ENCODE peak calls at places on chromosome 11, in four cellular contexts. S, N, Y and Q are unnamed samples.

GRCh38 chr11:106172389-106172991 is 95.0 kb downstream of the AASDHPPT start:
- DNase-seq in S (no peak), N (no peak), Y (no peak), Q (no peak)

GRCh38 chr11:68525930-68526329 is 65.4 kb downstream of the PPP6R3 start:
- DNase-seq in S (no peak), N (no peak), Y (peak), Q (no peak)

GRCh38 chr11:131534031-131534430 is 163.6 kb downstream of the NTM start:
- DNase-seq in S (no peak), N (no peak), Y (no peak), Q (no peak)

GRCh38 chr11:74321487-74322188 is 10.2 kb upstream of the P4HA3 start:
- DNase-seq in S (peak), N (no peak), Y (peak), Q (no peak)

GRCh38 chr11:130037881-130038601 is 31.7 kb upstream of the APLP2 start:
- DNase-seq in S (no peak), N (no peak), Y (no peak), Q (no peak)

GRCh38 chr11:75194147-75194546 is 43.2 kb downstream of the SLCO2B1 start:
- DNase-seq in S (no peak), N (no peak), Y (no peak), Q (no peak)

GRCh38 chr11:61152816-61153592 is 8.2 kb downstream of the VPS37C start:
- DNase-seq in S (no peak), N (no peak), Y (no peak), Q (no peak)

GRCh38 chr11:112584674-112585073 is 324.0 kb upstream of the PLET1 start:
- DNase-seq in S (no peak), N (no peak), Y (no peak), Q (no peak)

GRCh38 chr11:71406681-71407080 is 41.5 kb downstream of the DHCR7 start:
- DNase-seq in S (peak), N (no peak), Y (no peak), Q (no peak)

GRCh38 chr11:44790211-44790610 is 63.4 kb downstream of the TSPAN18 start:
- DNase-seq in S (no peak), N (no peak), Y (no peak), Q (no peak)

GRCh38 chr11:68521962-68522626 is 61.5 kb downstream of the PPP6R3 start:
- DNase-seq in S (no peak), N (no peak), Y (peak), Q (no peak)